ENCODE peak calls at places on chromosome 15, in five cellular contexts. G, I, P, R and Z are unnamed samples.

GRCh38 chr15:38129531-38130199 is 123.0 kb upstream of the SPRED1 start:
- DNase-seq in P (peak), I (peak), G (peak), R (peak), Z (peak)

GRCh38 chr15:41936649-41937567 is 35.4 kb downstream of the EHD4 start:
- DNase-seq in P (no peak), R (peak), I (no peak), G (peak), Z (no peak)

GRCh38 chr15:92979011-92979701 is 79.0 kb downstream of the CHD2 start:
- DNase-seq in R (no peak), I (no peak), P (no peak), G (no peak), Z (peak)

GRCh38 chr15:49673861-49674260 is 53.0 kb downstream of the DTWD1 start:
- DNase-seq in G (no peak), I (no peak), P (no peak), R (no peak), Z (no peak)

GRCh38 chr15:36798789-36799188 is 219.4 kb downstream of the CDIN1 start:
- DNase-seq in P (no peak), R (no peak), I (no peak), G (no peak), Z (no peak)

GRCh38 chr15:58062175-58062574 is 3.3 kb downstream of the ALDH1A2 start:
- DNase-seq in P (no peak), I (no peak), G (no peak), R (no peak), Z (no peak)

GRCh38 chr15:78079296-78080087 is 2.0 kb upstream of the TBC1D2B start:
- DNase-seq in P (no peak), I (no peak), R (no peak), G (no peak), Z (no peak)

GRCh38 chr15:50873935-50874353 is 34.5 kb upstream of the AP4E1 start:
- DNase-seq in I (no peak), G (no peak), R (no peak), P (no peak), Z (no peak)

GRCh38 chr15:66849393-66849745 is 147.3 kb downstream of the SMAD6 start:
- DNase-seq in P (no peak), R (no peak), I (no peak), G (no peak), Z (no peak)

GRCh38 chr15:67244966-67245478 is 9.4 kb downstream of the AAGAB start:
- DNase-seq in G (peak), R (no peak), P (peak), I (no peak), Z (no peak)

GRCh38 chr15:87634361-87634760 is 622.2 kb downstream of the NTRK3 start:
- DNase-seq in R (no peak), I (no peak), P (no peak), G (no peak), Z (no peak)

GRCh38 chr15:64619880-64620839 is 155.2 kb downstream of the RBPMS2 start:
- DNase-seq in R (no peak), G (peak), I (no peak), P (peak), Z (no peak)

GRCh38 chr15:53808058-53808703 is 48.7 kb upstream of the WDR72 start:
- DNase-seq in G (peak), R (no peak), P (no peak), I (no peak), Z (no peak)

GRCh38 chr15:68508485-68509189 is 70.2 kb upstream of the CORO2B start:
- DNase-seq in I (peak), R (no peak), P (no peak), G (no peak), Z (no peak)

GRCh38 chr15:93974804-93975481 is 256.4 kb upstream of the MCTP2 start:
- DNase-seq in I (peak), R (no peak), P (peak), G (peak), Z (peak)

GRCh38 chr15:100863406-100864198 is 16.0 kb upstream of the ALDH1A3 start:
- DNase-seq in I (no peak), R (no peak), G (peak), P (peak), Z (peak)

GRCh38 chr15:60682115-60682514 is 203.2 kb upstream of the ICE2 start:
- DNase-seq in P (peak), I (no peak), R (no peak), G (no peak), Z (no peak)

GRCh38 chr15:60130398-60130797 is 126.3 kb downstream of the FOXB1 start:
- DNase-seq in G (no peak), R (no peak), I (no peak), P (peak), Z (no peak)

GRCh38 chr15:39145854-39146253 is 435.0 kb upstream of the THBS1 start:
- DNase-seq in I (no peak), R (no peak), P (peak), G (peak), Z (no peak)

GRCh38 chr15:87420017-87420416 is 836.5 kb downstream of the NTRK3 start:
- DNase-seq in P (no peak), R (no peak), G (no peak), I (no peak), Z (no peak)

GRCh38 chr15:55224892-55225291 is 28.2 kb upstream of the RSL24D1 start:
- DNase-seq in P (peak), G (no peak), R (no peak), I (no peak), Z (no peak)

GRCh38 chr15:90075420-90076289 is 26.6 kb downstream of the IDH2 start:
- DNase-seq in G (no peak), I (peak), R (no peak), P (no peak), Z (peak)

GRCh38 chr15:65115542-65115941 is 542 bp upstream of the UBAP1L start:
- DNase-seq in I (no peak), P (no peak), R (no peak), G (no peak), Z (no peak)

GRCh38 chr15:101590785-101591184 is 61.4 kb downstream of the TM2D3 start:
- DNase-seq in R (no peak), P (no peak), I (no peak), G (no peak), Z (no peak)

GRCh38 chr15:90400759-90401314 is 12.8 kb downstream of the IQGAP1 start:
- DNase-seq in I (peak), G (peak), R (no peak), P (peak), Z (peak)

GRCh38 chr15:36175781-36176211 is 403.6 kb upstream of the CDIN1 start:
- DNase-seq in P (peak), R (no peak), G (no peak), I (no peak), Z (no peak)

GRCh38 chr15:51727141-51727897 is 10.1 kb downstream of the LYSMD2 start:
- DNase-seq in G (peak), R (no peak), P (peak), I (no peak), Z (no peak)

GRCh38 chr15:27179789-27180188 is 208.8 kb downstream of the GABRG3 start:
- DNase-seq in G (no peak), I (no peak), P (no peak), R (no peak), Z (no peak)

GRCh38 chr15:63601026-63601726 is 4.0 kb downstream of the FBXL22 start:
- DNase-seq in P (peak), I (no peak), R (peak), G (peak), Z (no peak)

GRCh38 chr15:78353093-78353492 is 12.9 kb downstream of the CRABP1 start:
- DNase-seq in R (no peak), I (no peak), G (no peak), P (peak), Z (no peak)